ENCODE peak calls at places on chromosome 15, in eight cellular contexts. X, R, I, W, N, E, B and U are unnamed samples.

GRCh38 chr15:40878785-40879184 is 4.8 kb upstream of the RHOV start:
- DNase-seq in X (no peak), R (no peak), I (no peak), W (peak; percentile 12), N (no peak), E (peak; percentile 74), B (peak; percentile 79), U (no peak)

GRCh38 chr15:37973856-37974255 is 39.4 kb downstream of the TMCO5A start:
- DNase-seq in X (no peak), R (no peak), I (no peak), W (peak; percentile 29), N (no peak), E (no peak), B (no peak), U (no peak)

GRCh38 chr15:62085740-62086139 is 19.0 kb downstream of the C2CD4A start:
- DNase-seq in X (no peak), R (no peak), I (no peak), W (peak; percentile 11), N (no peak), E (no peak), B (no peak), U (no peak)

GRCh38 chr15:74790080-74790916 is 8.4 kb downstream of the CSK start:
- DNase-seq in X (no peak), R (no peak), I (no peak), W (peak; percentile 77), N (peak; percentile 71), E (no peak), B (peak; percentile 72), U (peak; percentile 81)

GRCh38 chr15:48392356-48392755 is 61.1 kb downstream of the DUT start:
- DNase-seq in X (no peak), R (no peak), I (no peak), W (no peak), N (no peak), E (no peak), B (no peak), U (no peak)

GRCh38 chr15:70277556-70277955 is 179.8 kb upstream of the TLE3 start:
- DNase-seq in X (no peak), R (no peak), I (no peak), W (no peak), N (no peak), E (no peak), B (no peak), U (peak; percentile 23)

GRCh38 chr15:41607033-41607432 is 48.0 kb downstream of the TYRO3 start:
- DNase-seq in X (no peak), R (no peak), I (no peak), W (peak; percentile 80), N (peak; percentile 79), E (no peak), B (peak; percentile 83), U (no peak)

GRCh38 chr15:60526127-60526616 is 47.2 kb upstream of the ICE2 start:
- DNase-seq in X (no peak), R (no peak), I (no peak), W (peak; percentile 89), N (no peak), E (no peak), B (no peak), U (no peak)

GRCh38 chr15:99508807-99509311 is 56.9 kb upstream of the MEF2A start:
- DNase-seq in X (no peak), R (no peak), I (no peak), W (no peak), N (no peak), E (no peak), B (no peak), U (no peak)

GRCh38 chr15:29844290-29844903 is 22.1 kb upstream of the TJP1 start:
- DNase-seq in X (no peak), R (no peak), I (no peak), W (no peak), N (no peak), E (no peak), B (no peak), U (no peak)

GRCh38 chr15:85891470-85891869 is 96.7 kb upstream of the KLHL25 start:
- DNase-seq in X (no peak), R (no peak), I (no peak), W (no peak), N (no peak), E (no peak), B (no peak), U (no peak)

GRCh38 chr15:65085990-65086679 is 9.6 kb downstream of the KBTBD13 start:
- DNase-seq in X (no peak), R (no peak), I (no peak), W (no peak), N (no peak), E (no peak), B (peak; percentile 17), U (no peak)

GRCh38 chr15:99955181-99955525 is 221.9 kb upstream of the LYSMD4 start:
- DNase-seq in X (no peak), R (no peak), I (no peak), W (no peak), N (no peak), E (no peak), B (no peak), U (no peak)

GRCh38 chr15:58966698-58967097 is 20.8 kb upstream of the RNF111 start:
- DNase-seq in X (no peak), R (no peak), I (no peak), W (no peak), N (no peak), E (no peak), B (no peak), U (no peak)

GRCh38 chr15:84869510-84869909 is 15.0 kb upstream of the SLC28A1 start:
- DNase-seq in X (no peak), R (no peak), I (no peak), W (no peak), N (no peak), E (no peak), B (no peak), U (no peak)

GRCh38 chr15:75229191-75230015 is 27.7 kb downstream of the C15orf39 start:
- DNase-seq in X (no peak), R (no peak), I (no peak), W (no peak), N (no peak), E (peak; percentile 18), B (peak; percentile 29), U (peak; percentile 14)

GRCh38 chr15:94324117-94324826 is 92.9 kb downstream of the MCTP2 start:
- DNase-seq in X (no peak), R (peak; percentile 28), I (peak; percentile 40), W (peak; percentile 77), N (no peak), E (peak; percentile 60), B (peak; percentile 69), U (peak; percentile 81)

GRCh38 chr15:76163429-76164020 is 103.7 kb downstream of the TMEM266 start:
- DNase-seq in X (no peak), R (no peak), I (no peak), W (peak; percentile 95), N (no peak), E (no peak), B (no peak), U (no peak)

GRCh38 chr15:89526181-89526580 is 29.8 kb upstream of the RHCG start:
- DNase-seq in X (no peak), R (no peak), I (no peak), W (no peak), N (no peak), E (no peak), B (no peak), U (no peak)

GRCh38 chr15:89019436-89019835 is 68.8 kb upstream of the ABHD2 start:
- DNase-seq in X (no peak), R (no peak), I (no peak), W (no peak), N (no peak), E (no peak), B (no peak), U (no peak)

GRCh38 chr15:90205050-90205848 is 4.1 kb downstream of the SEMA4B start:
- DNase-seq in X (no peak), R (no peak), I (no peak), W (no peak), N (no peak), E (no peak), B (no peak), U (no peak)

GRCh38 chr15:98760112-98760826 is 111.9 kb downstream of the IGF1R start:
- DNase-seq in X (no peak), R (no peak), I (no peak), W (no peak), N (no peak), E (no peak), B (no peak), U (no peak)

GRCh38 chr15:65942436-65942835 is 73.1 kb downstream of the RAB11A start:
- DNase-seq in X (no peak), R (no peak), I (no peak), W (no peak), N (no peak), E (no peak), B (peak; percentile 33), U (no peak)

GRCh38 chr15:39083213-39083612 is 497.7 kb upstream of the THBS1 start:
- DNase-seq in X (no peak), R (no peak), I (no peak), W (peak; percentile 32), N (no peak), E (no peak), B (no peak), U (no peak)

GRCh38 chr15:32659340-32659831 is 17.9 kb downstream of the SCG5 start:
- DNase-seq in X (no peak), R (no peak), I (no peak), W (no peak), N (no peak), E (no peak), B (peak; percentile 74), U (no peak)